ENCODE peak calls at places on chromosomes 4 and X, in seven cellular contexts. T is Panc1, U is HCT116, R is HepG2, F is SK-N-SH, Q is H1, N is K562. Z is an unnamed sample.

GRCh38 chr4:185285632-185286393 is 76.4 kb downstream of the SNX25 start:
- DNase-seq in T (no peak), U (no peak), R (no peak), F (no peak), Q (no peak), N (no peak), Z (no peak)

GRCh38 chrX:31212856-31213748 is 141.3 kb upstream of the FTHL17 start:
- DNase-seq in T (no peak), U (no peak), R (no peak), F (no peak), Q (no peak), N (no peak), Z (no peak)

GRCh38 chr4:45323453-45324058 is 597.2 kb upstream of the GNPDA2 start:
- DNase-seq in T (no peak), U (no peak), R (no peak), F (no peak), Q (no peak), N (no peak), Z (no peak)

GRCh38 chr4:122086338-122086737 is 65.8 kb upstream of the BLTP1 start:
- DNase-seq in T (no peak), U (no peak), R (no peak), F (no peak), Q (no peak), N (no peak), Z (no peak)

GRCh38 chrX:69139516-69139915 is 25.7 kb downstream of the PJA1 start:
- DNase-seq in T (no peak), U (no peak), R (no peak), F (peak), Q (no peak), N (no peak), Z (no peak)

GRCh38 chrX:66751136-66751782 is 112.4 kb upstream of the EDA2R start:
- DNase-seq in T (no peak), U (no peak), R (no peak), F (no peak), Q (no peak), N (no peak), Z (no peak)

GRCh38 chrX:103399744-103400143 is 23.4 kb downstream of the BEX3 start:
- DNase-seq in T (no peak), U (no peak), R (no peak), F (no peak), Q (no peak), N (no peak), Z (no peak)

GRCh38 chr4:153115322-153116100 is 88.7 kb upstream of the TRIM2 start:
- DNase-seq in T (peak), U (peak), R (peak), F (no peak), Q (no peak), N (no peak), Z (peak)

GRCh38 chr4:101191302-101192098 is 155.8 kb downstream of the PPP3CA start:
- DNase-seq in T (no peak), U (no peak), R (no peak), F (peak), Q (no peak), N (no peak), Z (no peak)

GRCh38 chr4:75723117-75723801 is 1.1 kb upstream of the USO1 start:
- DNase-seq in T (no peak), U (no peak), R (peak), F (peak), Q (no peak), N (peak), Z (no peak)

GRCh38 chrX:13694359-13694758 is 5.4 kb downstream of the RAB9A start:
- DNase-seq in T (no peak), U (no peak), R (no peak), F (no peak), Q (no peak), N (no peak), Z (no peak)

GRCh38 chr4:175671491-175671934 is 140.6 kb downstream of the GPM6A start:
- DNase-seq in T (no peak), U (no peak), R (no peak), F (peak), Q (no peak), N (no peak), Z (no peak)

GRCh38 chr4:137621056-137621455 is 88.8 kb upstream of the PCDH18 start:
- DNase-seq in T (no peak), U (no peak), R (no peak), F (no peak), Q (no peak), N (no peak), Z (no peak)

GRCh38 chrX:966396-967070 is 245.9 kb downstream of the CRLF2 start:
- DNase-seq in T (no peak), U (no peak), R (no peak), F (no peak), Q (no peak), N (no peak), Z (no peak)

GRCh38 chrX:72392816-72393800 is 87.4 kb upstream of the CITED1 start:
- DNase-seq in T (no peak), U (no peak), R (no peak), F (no peak), Q (no peak), N (no peak), Z (no peak)

GRCh38 chr4:23667659-23668058 is 222.2 kb downstream of the PPARGC1A start:
- DNase-seq in T (no peak), U (no peak), R (no peak), F (no peak), Q (no peak), N (no peak), Z (no peak)

GRCh38 chr4:25925486-25926201 is 11.6 kb downstream of the SMIM20 start:
- DNase-seq in T (no peak), U (peak), R (peak), F (peak), Q (no peak), N (peak), Z (no peak)

GRCh38 chr4:3736290-3736689 is 29.9 kb upstream of the ADRA2C start:
- DNase-seq in T (no peak), U (no peak), R (no peak), F (no peak), Q (no peak), N (no peak), Z (no peak)
- TF ChIP-seq SIN3A in T (no peak), U (no peak), R (no peak), F (no peak), Q (no peak), N (no peak), Z (no peak)

GRCh38 chr4:5758741-5759140 is 47.7 kb downstream of the EVC start:
- DNase-seq in T (peak), U (peak), R (no peak), F (no peak), Q (no peak), N (no peak), Z (peak)
- TF ChIP-seq SIN3A in T (no peak), U (no peak), R (no peak), F (no peak), Q (no peak), N (no peak), Z (no peak)

DNA sequence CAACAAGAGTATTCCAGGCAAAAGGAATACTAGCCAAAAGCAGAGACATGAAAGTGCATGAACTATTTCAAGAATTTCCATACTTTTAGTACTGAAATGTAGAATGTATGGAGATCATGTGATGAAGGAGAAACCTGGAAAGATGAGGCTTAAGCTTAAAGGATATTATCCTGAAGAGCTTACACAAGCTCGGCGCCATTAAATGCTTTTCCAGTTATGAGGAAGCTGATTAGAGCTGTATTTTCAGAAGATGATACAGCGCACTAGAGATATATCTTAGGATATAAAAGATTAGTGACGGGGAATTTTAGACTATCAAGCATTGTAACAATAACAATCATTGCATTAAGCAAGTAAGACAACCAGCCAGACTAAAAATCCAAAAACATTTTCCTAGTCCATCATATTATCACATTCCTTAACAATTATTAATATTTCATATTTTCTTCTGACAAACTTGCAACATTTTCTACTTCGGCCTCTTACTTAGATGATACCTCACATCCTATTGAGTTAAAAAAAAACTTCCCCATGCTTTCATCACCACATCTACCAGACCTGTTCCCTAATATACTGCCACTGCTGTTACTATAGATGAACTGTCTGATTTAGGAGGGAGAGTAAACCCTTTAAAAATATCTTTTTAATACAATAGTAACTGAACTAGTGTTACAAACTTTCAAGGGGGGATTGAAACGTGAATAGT is 1.3 kb downstream of the FAM200B start:
- DNase-seq in T (no peak), U (no peak), R (no peak), F (no peak), Q (no peak), N (no peak), Z (no peak)
- TF ChIP-seq SIN3A in T (no peak), U (no peak), R (no peak), F (no peak), Q (no peak), N (no peak), Z (no peak)

GRCh38 chrX:153706799-153707198 is 17.4 kb downstream of the BCAP31 start:
- DNase-seq in T (no peak), U (no peak), R (no peak), F (no peak), Q (no peak), N (no peak), Z (no peak)

GRCh38 chrX:153709726-153710674 is 14.2 kb downstream of the BCAP31 start:
- DNase-seq in T (no peak), U (no peak), R (no peak), F (no peak), Q (no peak), N (no peak), Z (no peak)

GRCh38 chrX:153707406-153707805 is 16.8 kb downstream of the BCAP31 start:
- DNase-seq in T (no peak), U (no peak), R (no peak), F (no peak), Q (no peak), N (no peak), Z (no peak)

GRCh38 chrX:153704021-153704526 is 16.3 kb downstream of the SLC6A8 start:
- DNase-seq in T (no peak), U (no peak), R (no peak), F (no peak), Q (no peak), N (no peak), Z (no peak)

DNA sequence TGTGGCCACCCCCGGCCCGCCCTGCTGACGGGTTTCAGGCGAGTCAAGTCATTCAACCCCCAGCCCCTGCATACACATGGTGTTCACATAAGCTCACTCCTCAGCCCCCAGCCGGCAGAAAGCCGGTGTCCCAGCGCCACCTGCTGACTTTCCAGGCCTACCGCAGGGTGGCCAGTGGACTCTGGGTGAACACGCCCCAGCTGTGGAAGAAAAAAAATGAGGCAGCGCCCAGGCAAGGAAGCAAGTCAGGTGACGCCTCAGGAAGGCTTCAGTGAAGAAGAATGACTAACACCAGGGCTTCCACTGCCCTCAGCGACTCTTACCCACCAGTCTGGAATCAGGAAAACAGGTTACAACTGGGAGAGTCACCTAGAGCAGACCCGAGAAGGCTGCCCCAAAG is 15.8 kb downstream of the BCAP31 start:
- DNase-seq in T (no peak), U (no peak), R (peak), F (peak), Q (no peak), N (peak), Z (no peak)
- TF ChIP-seq SIN3A in T (no peak), U (no peak), R (no peak), F (no peak), Q (no peak), N (no peak), Z (no peak)

DNA sequence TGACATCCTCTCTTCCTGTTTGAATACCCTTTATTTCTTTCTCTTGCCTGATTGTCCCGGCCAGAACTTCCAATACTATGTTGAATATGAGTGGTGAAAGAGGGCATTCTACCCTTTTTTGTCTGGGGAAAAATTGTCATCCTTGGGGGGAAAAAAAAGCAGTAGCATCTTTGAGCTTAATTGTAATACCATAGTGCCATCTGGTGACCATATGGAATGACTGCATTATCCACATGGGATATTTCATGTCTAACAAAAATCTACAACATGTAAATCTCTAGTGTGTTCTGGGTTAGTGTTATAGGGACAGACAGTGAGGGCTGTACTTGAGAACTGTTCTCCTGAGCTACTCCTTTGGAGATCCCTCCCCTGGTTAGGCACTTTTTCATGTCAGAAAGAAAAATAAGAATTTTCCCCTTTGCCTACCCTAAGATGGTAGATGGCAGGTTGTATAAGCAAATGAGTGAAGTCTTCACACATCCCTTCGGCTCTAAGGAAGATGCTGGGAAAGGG is 26.0 kb downstream of the CAPN6 start:
- DNase-seq in T (no peak), U (peak), R (peak), F (peak), Q (no peak), N (peak), Z (no peak)
- TF ChIP-seq SIN3A in T (no peak), U (no peak), R (no peak), F (no peak), Q (no peak), N (no peak), Z (no peak)

GRCh38 chr4:72527038-72527646 is 41.9 kb downstream of the ADAMTS3 start:
- DNase-seq in T (no peak), U (no peak), R (no peak), F (no peak), Q (no peak), N (no peak), Z (no peak)

GRCh38 chr4:72531768-72532290 is 37.2 kb downstream of the ADAMTS3 start:
- DNase-seq in T (no peak), U (no peak), R (no peak), F (no peak), Q (no peak), N (no peak), Z (no peak)

GRCh38 chr4:72529144-72529822 is 39.7 kb downstream of the ADAMTS3 start:
- DNase-seq in T (no peak), U (no peak), R (no peak), F (no peak), Q (no peak), N (no peak), Z (no peak)

GRCh38 chr4:72536443-72536842 is 32.6 kb downstream of the ADAMTS3 start:
- DNase-seq in T (no peak), U (no peak), R (no peak), F (no peak), Q (no peak), N (no peak), Z (no peak)

DNA sequence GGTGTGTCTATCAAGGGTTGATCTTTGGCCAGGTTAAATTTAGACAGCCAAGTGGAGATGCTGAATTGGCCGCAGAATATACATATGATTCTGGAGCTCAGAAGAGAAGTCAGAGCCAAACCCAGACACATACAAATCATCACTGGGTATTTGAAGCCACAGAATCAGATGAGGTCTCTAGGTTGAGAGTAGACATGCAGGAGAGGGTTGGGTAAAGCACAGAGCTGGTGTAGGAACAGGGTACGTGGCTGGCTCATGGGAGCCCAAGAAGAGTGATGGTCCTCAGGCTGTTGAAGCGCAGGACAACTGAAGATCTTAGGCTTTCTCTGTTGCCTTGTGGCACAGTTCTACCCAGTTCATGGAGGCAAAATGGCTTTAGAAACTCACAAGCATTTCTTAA is 37.7 kb downstream of the ADAMTS3 start:
- DNase-seq in T (no peak), U (no peak), R (no peak), F (no peak), Q (no peak), N (no peak), Z (no peak)
- TF ChIP-seq SIN3A in T (no peak), U (no peak), R (no peak), F (no peak), Q (no peak), N (no peak), Z (no peak)

GRCh38 chr4:22090655-22091350 is 142.2 kb upstream of the KCNIP4 start:
- DNase-seq in T (no peak), U (no peak), R (no peak), F (no peak), Q (no peak), N (no peak), Z (no peak)

GRCh38 chr4:22094217-22094616 is 145.6 kb upstream of the KCNIP4 start:
- DNase-seq in T (no peak), U (no peak), R (no peak), F (no peak), Q (no peak), N (no peak), Z (no peak)

GRCh38 chr4:22093126-22093525 is 144.6 kb upstream of the KCNIP4 start:
- DNase-seq in T (no peak), U (no peak), R (no peak), F (no peak), Q (no peak), N (no peak), Z (no peak)

GRCh38 chr4:22091906-22092305 is 143.3 kb upstream of the KCNIP4 start:
- DNase-seq in T (no peak), U (no peak), R (no peak), F (no peak), Q (no peak), N (no peak), Z (no peak)

GRCh38 chr4:22091351-22091731 is 142.8 kb upstream of the KCNIP4 start:
- DNase-seq in T (no peak), U (no peak), R (no peak), F (no peak), Q (peak), N (no peak), Z (no peak)
- TF ChIP-seq SIN3A in T (no peak), U (no peak), R (no peak), F (no peak), Q (no peak), N (no peak), Z (no peak)